ENCODE peak calls at places on chromosomes 11 and 22, in seven cellular contexts. R is vagina, I is HCT116, N is SK-N-SH, A is upper lobe of left lung, Q is stomach, Z is HL-60. K is an unnamed sample.

GRCh38 chr11:69308531-69308930 is 14.6 kb downstream of the MYEOV start:
- DNase-seq in R (no peak), I (no peak), N (no peak), A (peak), Q (no peak), Z (no peak), K (peak)

GRCh38 chr11:14132312-14132711 is 169.8 kb downstream of the SPON1 start:
- DNase-seq in R (no peak), I (no peak), N (peak), A (no peak), Q (no peak), Z (no peak), K (no peak)

GRCh38 chr11:125941606-125942275 is 4.1 kb upstream of the VSIG10L2 start:
- DNase-seq in R (peak), I (peak), N (peak), A (peak), Q (peak), Z (no peak), K (no peak)

GRCh38 chr11:44643207-44643606 is 77.7 kb downstream of the CD82 start:
- DNase-seq in R (no peak), I (no peak), N (no peak), A (no peak), Q (no peak), Z (no peak), K (no peak)

GRCh38 chr11:34857463-34857862 is 58.7 kb downstream of the APIP start:
- DNase-seq in R (no peak), I (no peak), N (no peak), A (no peak), Q (no peak), Z (no peak), K (no peak)

GRCh38 chr11:12195773-12196172 is 85.4 kb downstream of the MICAL2 start:
- DNase-seq in R (no peak), I (no peak), N (no peak), A (no peak), Q (no peak), Z (no peak), K (no peak)

GRCh38 chr11:134254433-134254832 is 1.1 kb downstream of the ACAD8 start:
- DNase-seq in R (no peak), I (no peak), N (no peak), A (no peak), Q (no peak), Z (no peak), K (no peak)

GRCh38 chr22:27754247-27754887 is 47.2 kb downstream of the MN1 start:
- DNase-seq in R (no peak), I (no peak), N (no peak), A (no peak), Q (no peak), Z (no peak), K (no peak)

GRCh38 chr11:86805873-86806310 is 5.5 kb downstream of the PRSS23 start:
- DNase-seq in R (no peak), I (no peak), N (no peak), A (no peak), Q (no peak), Z (no peak), K (no peak)

GRCh38 chr22:35959121-35959800 is 69.4 kb downstream of the RBFOX2 start:
- DNase-seq in R (no peak), I (no peak), N (peak), A (no peak), Q (no peak), Z (no peak), K (no peak)

GRCh38 chr11:129239207-129239606 is 47.1 kb upstream of the ARHGAP32 start:
- DNase-seq in R (no peak), I (no peak), N (no peak), A (no peak), Q (no peak), Z (no peak), K (no peak)

GRCh38 chr11:110972640-110973039 is 260.4 kb upstream of the ARHGAP20 start:
- DNase-seq in R (no peak), I (no peak), N (no peak), A (peak), Q (no peak), Z (peak), K (no peak)

GRCh38 chr11:128865490-128865889 is 1.6 kb downstream of the KCNJ1 start:
- DNase-seq in R (no peak), I (no peak), N (no peak), A (no peak), Q (no peak), Z (no peak), K (no peak)

GRCh38 chr11:72391638-72392423 is 42.5 kb downstream of the CLPB start:
- DNase-seq in R (peak), I (no peak), N (no peak), A (no peak), Q (no peak), Z (no peak), K (no peak)

GRCh38 chr11:17985517-17985916 is 27.3 kb downstream of the SERGEF start:
- DNase-seq in R (no peak), I (peak), N (no peak), A (no peak), Q (peak), Z (no peak), K (no peak)

GRCh38 chr11:45026835-45027234 is 76.2 kb upstream of the TP53I11 start:
- DNase-seq in R (no peak), I (no peak), N (peak), A (no peak), Q (no peak), Z (no peak), K (no peak)

GRCh38 chr22:48755332-48755949 is 1072.2 kb downstream of the BRD1 start:
- DNase-seq in R (peak), I (no peak), N (no peak), A (peak), Q (peak), Z (no peak), K (no peak)

GRCh38 chr11:129490004-129490403 is 114.4 kb downstream of the BARX2 start:
- DNase-seq in R (no peak), I (no peak), N (no peak), A (no peak), Q (no peak), Z (no peak), K (no peak)

GRCh38 chr22:26939466-26939865 is 282.1 kb downstream of the MIAT start:
- DNase-seq in R (no peak), I (no peak), N (no peak), A (no peak), Q (no peak), Z (no peak), K (no peak)

GRCh38 chr11:121300972-121301699 is 8.6 kb downstream of the SC5D start:
- DNase-seq in R (no peak), I (no peak), N (no peak), A (no peak), Q (no peak), Z (no peak), K (no peak)

GRCh38 chr11:121763526-121763925 is 310.8 kb upstream of the SORL1-AS1 start:
- DNase-seq in R (no peak), I (no peak), N (no peak), A (no peak), Q (no peak), Z (no peak), K (no peak)

GRCh38 chr22:43996170-43996980 is 27.7 kb upstream of the PARVB start:
- DNase-seq in R (no peak), I (no peak), N (no peak), A (peak), Q (peak), Z (peak), K (peak)

GRCh38 chr11:35035894-35036408 is 103.0 kb upstream of the CD44 start:
- DNase-seq in R (no peak), I (no peak), N (no peak), A (no peak), Q (no peak), Z (peak), K (no peak)

GRCh38 chr22:46537946-46538815 is 761 bp upstream of the CELSR1 start:
- DNase-seq in R (no peak), I (no peak), N (peak), A (no peak), Q (no peak), Z (no peak), K (no peak)

GRCh38 chr22:19059481-19060278 is 62.5 kb downstream of the DGCR2 start:
- DNase-seq in R (peak), I (no peak), N (no peak), A (peak), Q (peak), Z (no peak), K (peak)

GRCh38 chr11:11798586-11799438 is 43.0 kb upstream of the USP47 start:
- DNase-seq in R (no peak), I (peak), N (peak), A (peak), Q (peak), Z (peak), K (peak)

GRCh38 chr11:61919841-61920631 is 2.7 kb upstream of the RAB3IL1 start:
- DNase-seq in R (peak), I (no peak), N (peak), A (no peak), Q (no peak), Z (no peak), K (peak)

GRCh38 chr11:12581923-12582322 is 92.3 kb upstream of the TEAD1 start:
- DNase-seq in R (no peak), I (peak), N (no peak), A (peak), Q (no peak), Z (no peak), K (no peak)

GRCh38 chr11:46918087-46918751 is at the start of gene LRP4:
- DNase-seq in R (no peak), I (no peak), N (peak), A (no peak), Q (peak), Z (no peak), K (no peak)

GRCh38 chr11:116691779-116692178 is 81.0 kb downstream of the BUD13 start:
- DNase-seq in R (peak), I (peak), N (peak), A (peak), Q (peak), Z (peak), K (peak)

GRCh38 chr11:1272531-1272930 is 36.9 kb downstream of the TOLLIP start:
- DNase-seq in R (no peak), I (no peak), N (no peak), A (no peak), Q (no peak), Z (no peak), K (no peak)

GRCh38 chr22:44111562-44112155 is 69.1 kb upstream of the PARVG start:
- DNase-seq in R (no peak), I (no peak), N (no peak), A (no peak), Q (no peak), Z (no peak), K (peak)

GRCh38 chr11:46265764-46266163 is 11.7 kb upstream of the CREB3L1 start:
- DNase-seq in R (no peak), I (no peak), N (no peak), A (no peak), Q (no peak), Z (no peak), K (no peak)

GRCh38 chr11:70314730-70315129 is 44.2 kb downstream of the PPFIA1 start:
- DNase-seq in R (no peak), I (no peak), N (no peak), A (peak), Q (no peak), Z (peak), K (no peak)

GRCh38 chr22:29344137-29344536 is 28.6 kb upstream of the RASL10A start:
- DNase-seq in R (no peak), I (peak), N (peak), A (peak), Q (peak), Z (no peak), K (no peak)
- TF ChIP-seq POLR2AphosphoS5 in R (no peak), I (no peak), N (peak), A (no peak), Q (no peak), Z (no peak), K (no peak)

DNA sequence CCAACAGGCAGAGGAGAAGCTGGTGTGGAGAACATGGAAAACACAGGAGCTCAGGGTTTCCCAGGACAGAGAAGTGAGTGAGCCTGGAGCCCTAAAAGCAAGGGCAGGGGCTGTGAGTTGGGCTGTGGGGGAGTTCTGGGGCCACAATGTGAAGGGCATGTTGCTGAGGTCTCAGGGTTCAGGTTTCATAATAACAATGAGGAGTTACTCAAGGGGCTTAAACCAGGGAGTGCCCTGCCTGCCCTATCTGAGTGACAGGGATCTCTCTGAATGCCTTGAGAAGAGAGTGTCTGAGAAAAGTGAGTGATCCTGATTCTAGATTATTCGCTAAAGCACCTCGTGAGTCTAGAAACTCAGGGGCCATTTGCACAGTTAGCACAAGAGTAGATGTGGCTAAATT is 129.6 kb downstream of the VPREB1 start:
- DNase-seq in R (no peak), I (no peak), N (no peak), A (no peak), Q (no peak), Z (no peak), K (no peak)
- H3K4me3 ChIP-seq in R (no peak), I (no peak), N (no peak), A (no peak), Q (no peak), Z (no peak), K (no peak)

GRCh38 chr11:20608938-20609337 is 9.5 kb downstream of the SLC6A5 start:
- DNase-seq in R (no peak), I (no peak), N (no peak), A (no peak), Q (no peak), Z (no peak), K (no peak)

GRCh38 chr11:20610825-20611224 is 11.4 kb downstream of the SLC6A5 start:
- DNase-seq in R (no peak), I (no peak), N (no peak), A (no peak), Q (no peak), Z (no peak), K (no peak)

GRCh38 chr11:20611892-20612291 is 12.5 kb downstream of the SLC6A5 start:
- DNase-seq in R (no peak), I (no peak), N (no peak), A (no peak), Q (no peak), Z (peak), K (no peak)

GRCh38 chr11:20611445-20611844 is 12.0 kb downstream of the SLC6A5 start:
- DNase-seq in R (no peak), I (no peak), N (no peak), A (no peak), Q (no peak), Z (no peak), K (no peak)

DNA sequence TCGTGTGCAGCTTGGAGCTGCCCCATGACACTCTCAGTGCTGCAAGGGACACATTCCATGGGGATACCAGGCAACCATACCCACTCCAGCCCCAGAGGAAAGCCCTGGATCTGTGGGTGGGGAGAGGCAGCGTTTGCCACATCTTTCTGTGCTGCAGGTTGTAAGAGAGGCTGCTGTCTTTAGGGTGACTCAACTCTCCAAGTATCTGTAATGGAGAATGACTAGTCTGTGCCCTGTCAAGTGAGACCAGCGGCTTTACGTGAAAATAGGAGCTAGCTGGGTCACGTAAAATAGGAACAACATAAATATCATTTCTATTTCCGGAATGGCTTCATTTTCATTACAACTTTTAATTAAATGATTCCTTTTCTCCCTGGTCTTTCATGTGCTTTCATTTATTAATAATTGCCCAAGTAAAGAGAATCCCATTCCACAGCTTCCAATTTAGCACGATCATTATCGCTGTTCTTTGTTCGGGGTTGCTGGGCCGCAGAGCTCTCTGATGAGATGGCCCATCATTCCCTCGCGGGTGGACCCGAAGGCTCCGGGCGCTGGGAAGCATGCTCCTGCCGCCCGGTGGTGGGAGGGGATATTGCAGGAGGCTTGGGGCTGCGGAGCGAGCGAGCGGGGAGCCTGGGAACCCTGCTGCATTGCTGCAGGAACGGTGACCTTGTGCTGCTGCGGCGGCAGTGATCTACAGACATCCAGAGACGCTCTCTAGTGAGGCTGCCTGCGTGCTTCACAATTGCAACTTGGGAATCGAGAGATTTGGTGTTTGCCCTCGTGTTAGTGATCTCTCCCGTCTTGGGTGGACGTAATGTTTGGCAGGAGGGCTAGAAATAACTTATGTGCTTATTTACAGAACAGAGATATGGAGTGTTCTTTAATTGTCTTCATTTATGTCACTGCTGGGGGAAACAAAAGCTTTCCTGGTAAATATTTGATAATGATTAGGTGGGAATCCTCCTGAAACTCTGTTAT is 10.6 kb downstream of the SLC6A5 start:
- DNase-seq in R (no peak), I (peak), N (peak), A (peak), Q (peak), Z (peak), K (peak)
- TF ChIP-seq POLR2AphosphoS5 in R (no peak), I (no peak), N (no peak), A (no peak), Q (no peak), Z (no peak), K (no peak)

DNA sequence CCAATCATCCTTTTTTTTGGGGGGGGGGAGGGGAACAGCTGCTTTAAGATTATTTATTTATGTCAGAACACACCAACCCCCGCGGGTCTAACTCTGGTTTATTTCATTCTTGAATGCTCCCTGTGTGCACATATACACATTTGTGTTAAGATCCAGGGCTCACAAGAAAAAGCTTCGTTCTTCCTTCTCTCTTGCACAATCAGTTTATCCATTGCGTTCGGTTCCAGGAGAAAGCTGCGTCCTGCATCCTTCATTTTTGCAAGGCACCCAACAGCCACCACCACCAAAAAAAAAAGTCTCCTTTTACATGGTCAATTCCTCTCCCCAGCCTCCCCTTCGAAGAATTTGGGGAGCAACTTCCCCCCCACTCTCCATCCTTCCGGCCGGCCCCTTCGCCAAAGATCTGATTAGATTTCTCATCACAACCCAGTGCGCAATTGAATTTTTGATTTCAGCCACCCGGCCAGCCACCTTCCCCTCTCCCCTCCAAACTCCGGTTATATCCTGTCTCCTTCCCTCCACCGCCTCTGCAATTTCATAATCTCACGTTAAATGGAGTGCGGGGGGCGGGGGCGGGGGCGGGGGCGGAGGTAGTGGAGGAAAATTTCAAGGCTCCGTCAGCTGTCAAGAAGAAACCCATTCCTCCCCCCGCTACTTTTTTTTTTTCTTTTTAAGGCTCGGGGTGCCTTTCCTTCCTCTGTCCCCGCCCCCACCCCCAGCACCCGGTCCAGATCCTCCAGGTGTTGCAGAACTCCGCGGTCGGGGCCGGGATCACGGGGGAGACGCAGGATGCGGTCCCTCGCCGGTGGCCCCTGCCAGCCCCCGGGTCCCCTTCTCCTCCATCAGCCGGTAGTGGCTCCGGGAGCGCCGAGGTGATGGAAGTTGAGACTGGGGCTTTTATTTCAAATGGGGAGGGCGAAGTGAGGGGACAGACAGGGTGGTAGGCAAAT is 1166.5 kb downstream of the LRRC4C start:
- DNase-seq in R (no peak), I (no peak), N (peak), A (no peak), Q (no peak), Z (no peak), K (peak)
- H3K4me3 ChIP-seq in R (peak), I (no peak), N (peak), A (peak), Q (peak), Z (no peak), K (peak)

DNA sequence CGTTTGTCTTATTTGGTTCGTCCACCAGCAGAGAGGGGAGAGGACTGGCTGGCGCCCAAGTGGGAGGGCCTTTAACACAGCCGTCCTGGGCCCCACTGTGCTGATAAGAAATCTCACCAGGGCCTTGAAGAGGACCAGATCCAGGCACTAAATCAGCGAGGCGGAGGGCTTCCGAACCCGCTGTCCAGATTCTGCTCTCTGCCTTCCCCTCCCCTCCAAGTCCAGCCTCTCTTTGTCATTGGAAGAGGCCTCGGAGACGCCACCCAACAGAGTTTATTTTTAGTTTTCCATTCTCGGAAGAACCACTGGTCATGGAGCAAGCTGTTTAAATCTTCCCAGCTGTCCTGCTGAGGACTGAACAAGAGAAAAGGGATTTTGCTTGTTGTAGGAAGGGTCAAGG is 9.3 kb upstream of the FXYD6 start:
- DNase-seq in R (peak), I (no peak), N (no peak), A (peak), Q (no peak), Z (no peak), K (no peak)
- TF ChIP-seq POLR2AphosphoS5 in R (peak), I (no peak), N (no peak), A (no peak), Q (no peak), Z (no peak), K (no peak)

GRCh38 chr11:59510917-59511589 is at the start of gene OR4D9:
- DNase-seq in R (no peak), I (no peak), N (no peak), A (no peak), Q (no peak), Z (peak), K (no peak)
- H3K4me3 ChIP-seq in R (no peak), I (no peak), N (no peak), A (peak), Q (no peak), Z (no peak), K (no peak)

K was measured in suprapubic skin.